ENCODE peak calls at places on chromosome 10, in five cellular contexts. L, N, Z, T and U are unnamed samples.

GRCh38 chr10:63976538-63976937 is 455.3 kb downstream of the REEP3 start:
- DNase-seq in L (no peak), T (peak), N (no peak), Z (peak), U (peak)

GRCh38 chr10:33109384-33109783 is 151.4 kb upstream of the ITGB1 start:
- DNase-seq in Z (no peak), T (no peak), N (no peak), L (no peak), U (no peak)

GRCh38 chr10:3666525-3667302 is 118.3 kb downstream of the KLF6 start:
- DNase-seq in N (no peak), L (no peak), T (no peak), Z (no peak), U (no peak)

GRCh38 chr10:74263996-74264395 is 113.0 kb downstream of the ADK start:
- DNase-seq in N (no peak), L (no peak), T (no peak), Z (no peak), U (no peak)

GRCh38 chr10:77702166-77702565 is 64.6 kb upstream of the KCNMA1 start:
- DNase-seq in T (no peak), L (no peak), Z (no peak), N (no peak), U (peak)

GRCh38 chr10:52542891-52543290 is 228.8 kb downstream of the DKK1 start:
- DNase-seq in Z (no peak), L (no peak), T (no peak), N (no peak), U (no peak)

GRCh38 chr10:73768881-73769280 is 13.0 kb upstream of the CHCHD1 start:
- DNase-seq in T (no peak), L (no peak), N (no peak), Z (no peak), U (peak)

GRCh38 chr10:70688828-70689227 is 16.5 kb downstream of the ADAMTS14 start:
- DNase-seq in Z (no peak), L (no peak), N (peak), T (no peak), U (no peak)

GRCh38 chr10:74738985-74739567 is 87.3 kb upstream of the KAT6B start:
- DNase-seq in T (no peak), Z (no peak), N (no peak), L (peak), U (peak)

GRCh38 chr10:77163670-77164348 is 473.8 kb downstream of the KCNMA1 start:
- DNase-seq in T (peak), N (no peak), L (no peak), Z (peak), U (no peak)

GRCh38 chr10:31864834-31865518 is 63.7 kb downstream of the ARHGAP12 start:
- DNase-seq in L (no peak), Z (no peak), N (no peak), T (no peak), U (no peak)

GRCh38 chr10:66844176-66844947 is 81.5 kb upstream of the LRRTM3 start:
- DNase-seq in N (no peak), T (no peak), Z (no peak), L (no peak), U (no peak)

GRCh38 chr10:130550952-130551674 is 414.9 kb downstream of the GLRX3 start:
- DNase-seq in L (no peak), T (no peak), Z (no peak), N (no peak), U (no peak)

GRCh38 chr10:28928484-28928883 is 251.2 kb downstream of the BAMBI start:
- DNase-seq in L (no peak), N (no peak), Z (no peak), T (no peak), U (no peak)

GRCh38 chr10:36086976-36087726 is 445.1 kb upstream of the FZD8 start:
- DNase-seq in Z (no peak), L (no peak), T (no peak), N (no peak), U (no peak)

GRCh38 chr10:110405401-110405800 is 92.3 kb upstream of the DUSP5 start:
- DNase-seq in Z (no peak), T (no peak), N (no peak), L (no peak), U (no peak)

GRCh38 chr10:131274133-131274880 is 37.2 kb downstream of the TCERG1L start:
- DNase-seq in L (no peak), T (no peak), Z (no peak), N (no peak), U (no peak)

GRCh38 chr10:24428410-24428782 is 219.5 kb downstream of the KIAA1217 start:
- DNase-seq in T (no peak), L (no peak), N (no peak), Z (no peak), U (no peak)

GRCh38 chr10:75294518-75294865 is 58.7 kb upstream of the COMTD1 start:
- DNase-seq in T (no peak), L (no peak), Z (no peak), N (peak), U (no peak)

GRCh38 chr10:86203162-86203905 is 163.3 kb downstream of the GRID1 start:
- DNase-seq in L (no peak), N (no peak), T (peak), Z (peak), U (peak)

GRCh38 chr10:8054498-8055407 is at the start of gene GATA3:
- DNase-seq in Z (peak), T (peak), N (peak), L (peak), U (peak)

GRCh38 chr10:11159543-11160215 is 142.0 kb downstream of the CELF2 start:
- DNase-seq in Z (no peak), N (no peak), L (no peak), T (no peak), U (no peak)

GRCh38 chr10:18325889-18326531 is 185.8 kb downstream of the CACNB2 start:
- DNase-seq in Z (no peak), N (no peak), T (no peak), L (no peak), U (no peak)

GRCh38 chr10:44723654-44724053 is 187.5 kb upstream of the TMEM72 start:
- DNase-seq in N (no peak), Z (no peak), T (no peak), L (no peak), U (no peak)

GRCh38 chr10:3907514-3907913 is 122.5 kb upstream of the KLF6 start:
- DNase-seq in L (no peak), Z (no peak), N (peak), T (no peak), U (no peak)

GRCh38 chr10:72084094-72084459 is 4.3 kb downstream of the SPOCK2 start:
- DNase-seq in N (no peak), T (no peak), L (no peak), Z (no peak), U (no peak)

GRCh38 chr10:7389844-7390243 is 21.0 kb downstream of the SFMBT2 start:
- DNase-seq in Z (no peak), T (no peak), L (no peak), N (no peak), U (no peak)

GRCh38 chr10:35770817-35771355 is 128.8 kb upstream of the FZD8 start:
- DNase-seq in Z (no peak), L (no peak), T (no peak), N (no peak), U (no peak)

GRCh38 chr10:112027881-112028280 is 155.7 kb downstream of the GPAM start:
- DNase-seq in Z (no peak), T (no peak), L (no peak), N (no peak), U (no peak)

GRCh38 chr10:112025228-112025627 is 158.3 kb downstream of the GPAM start:
- DNase-seq in L (no peak), N (no peak), T (no peak), Z (no peak), U (no peak)

GRCh38 chr10:112030431-112030830 is 153.1 kb downstream of the GPAM start:
- DNase-seq in L (no peak), T (no peak), N (no peak), Z (no peak), U (no peak)

GRCh38 chr10:112024079-112024478 is 159.5 kb downstream of the GPAM start:
- DNase-seq in L (no peak), N (no peak), Z (no peak), T (no peak), U (no peak)

DNA sequence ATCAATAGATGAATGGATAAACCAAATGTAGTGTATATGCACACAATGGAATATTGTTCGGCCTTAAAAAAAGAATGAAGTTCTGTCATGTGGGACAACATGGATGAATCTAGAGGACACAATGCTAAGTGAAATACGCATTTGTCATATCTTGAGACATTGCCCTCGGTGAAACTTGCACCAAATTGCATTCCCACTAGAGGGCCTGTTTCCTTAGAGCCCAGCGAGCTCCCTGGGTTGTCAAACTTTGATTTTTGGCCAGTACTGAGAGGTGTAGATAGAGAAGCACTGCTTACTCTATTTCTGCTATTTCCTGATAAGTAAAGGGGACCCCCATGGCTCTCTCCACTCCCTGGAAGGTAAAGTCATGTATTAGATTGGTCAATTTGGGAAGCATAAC is 157.1 kb downstream of the GPAM start:
- DNase-seq in L (no peak), N (no peak), T (no peak), Z (no peak), U (no peak)
- TF ChIP-seq CTCF in L (no peak), N (no peak), T (peak), Z (peak), U (no peak)

GRCh38 chr10:12322583-12323131 is 26.7 kb upstream of the CAMK1D start:
- DNase-seq in N (no peak), Z (no peak), L (no peak), T (peak), U (no peak)
- H3K4me3 ChIP-seq in N (no peak), Z (no peak), L (no peak), T (no peak), U (no peak)

GRCh38 chr10:87844837-87845623 is 18.3 kb downstream of the KLLN start:
- DNase-seq in Z (no peak), T (no peak), L (no peak), N (no peak), U (no peak)

GRCh38 chr10:87842220-87842641 is 21.1 kb downstream of the KLLN start:
- DNase-seq in N (no peak), Z (peak), L (no peak), T (no peak), U (no peak)

GRCh38 chr10:87841215-87841614 is 22.1 kb downstream of the KLLN start:
- DNase-seq in T (no peak), N (no peak), L (no peak), Z (no peak), U (no peak)

GRCh38 chr10:87843714-87844113 is 19.6 kb downstream of the KLLN start:
- DNase-seq in Z (no peak), L (no peak), N (no peak), T (no peak), U (no peak)

DNA sequence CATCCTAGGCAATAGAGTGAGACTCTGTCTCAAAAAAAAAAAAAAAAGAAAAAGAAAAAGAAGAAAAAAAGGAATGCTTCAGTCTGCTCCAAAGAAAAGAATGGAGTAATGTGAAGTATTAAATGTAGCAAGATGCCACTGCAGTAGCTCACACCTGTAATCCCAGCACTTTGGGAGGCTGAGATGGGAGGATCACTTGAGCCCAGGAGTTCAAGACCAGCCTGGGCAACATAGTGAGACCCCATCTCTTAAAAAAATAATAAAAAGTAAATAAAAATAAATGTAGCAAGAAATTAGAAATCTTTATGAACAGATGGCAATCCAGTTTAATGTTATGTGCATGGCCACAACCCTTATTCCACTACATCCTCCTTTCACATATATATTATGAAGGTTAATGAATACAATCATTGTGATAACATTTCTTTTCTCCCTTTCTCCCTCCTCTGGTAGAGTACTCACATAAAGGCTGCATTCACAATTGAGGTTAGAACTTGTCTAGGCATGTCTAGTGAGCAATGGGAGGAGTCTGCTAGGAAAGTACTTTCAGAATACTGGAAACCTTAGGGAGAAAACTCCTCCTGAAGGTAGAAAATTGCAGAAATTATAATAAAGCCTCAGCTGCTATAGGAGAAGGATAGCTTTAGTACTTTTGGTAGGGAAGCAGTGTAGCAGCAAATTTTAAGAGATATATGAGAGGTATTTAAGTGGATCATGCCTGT is 20.4 kb downstream of the KLLN start:
- DNase-seq in L (no peak), N (no peak), T (no peak), Z (no peak), U (no peak)
- TF ChIP-seq CTCF in L (no peak), N (no peak), T (no peak), Z (no peak), U (no peak)

DNA sequence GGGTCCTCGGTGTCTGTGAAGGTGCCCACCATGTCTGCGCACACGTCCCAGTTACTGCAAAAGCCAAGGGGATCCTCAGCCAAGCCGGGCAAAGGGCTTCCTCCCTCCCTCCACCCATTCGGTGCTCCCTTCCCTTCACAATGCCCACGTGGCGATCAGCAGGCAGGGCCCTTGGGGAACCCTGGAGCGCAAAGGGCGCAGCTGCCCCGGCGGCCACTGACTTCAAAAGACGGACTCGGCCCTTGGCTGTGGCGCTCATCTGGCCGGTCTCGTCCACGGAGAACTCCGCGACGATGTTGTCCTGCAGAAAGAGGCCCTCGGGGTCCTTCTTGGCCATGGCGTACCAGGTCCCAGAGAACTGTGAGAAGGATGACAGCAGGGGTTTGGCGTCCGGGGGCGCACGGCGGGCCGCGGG is 582 bp downstream of the RBP4 start:
- DNase-seq in L (no peak), Z (no peak), T (peak), N (no peak), U (no peak)
- H3K4me3 ChIP-seq in L (no peak), Z (no peak), T (peak), N (peak), U (no peak)

DNA sequence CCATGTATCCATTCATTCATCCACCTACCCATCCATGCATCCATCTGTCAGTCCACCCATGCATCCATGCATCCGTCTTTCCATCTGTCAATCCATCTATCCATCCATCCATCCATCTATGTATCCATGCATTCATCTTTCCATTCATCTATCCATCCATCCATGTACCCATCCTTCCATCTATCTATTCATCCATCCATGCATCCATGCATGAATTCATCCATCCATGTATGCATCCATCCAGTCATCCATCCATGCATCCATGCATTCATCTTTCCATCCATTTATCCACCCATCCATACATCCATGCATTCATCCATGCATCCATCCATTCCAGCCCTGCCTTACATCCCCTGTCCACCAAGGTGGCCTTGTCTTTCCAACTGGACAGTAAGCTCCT is 45.7 kb downstream of the SORCS3 start:
- DNase-seq in N (no peak), L (no peak), T (no peak), Z (no peak), U (no peak)
- TF ChIP-seq CTCF in N (no peak), L (no peak), T (no peak), Z (no peak), U (no peak)

GRCh38 chr10:118642228-118642627 is 46.8 kb upstream of the PRLHR start:
- DNase-seq in L (no peak), T (no peak), N (no peak), Z (no peak), U (no peak)
- H3K4me3 ChIP-seq in L (no peak), T (no peak), N (no peak), Z (no peak), U (no peak)

DNA sequence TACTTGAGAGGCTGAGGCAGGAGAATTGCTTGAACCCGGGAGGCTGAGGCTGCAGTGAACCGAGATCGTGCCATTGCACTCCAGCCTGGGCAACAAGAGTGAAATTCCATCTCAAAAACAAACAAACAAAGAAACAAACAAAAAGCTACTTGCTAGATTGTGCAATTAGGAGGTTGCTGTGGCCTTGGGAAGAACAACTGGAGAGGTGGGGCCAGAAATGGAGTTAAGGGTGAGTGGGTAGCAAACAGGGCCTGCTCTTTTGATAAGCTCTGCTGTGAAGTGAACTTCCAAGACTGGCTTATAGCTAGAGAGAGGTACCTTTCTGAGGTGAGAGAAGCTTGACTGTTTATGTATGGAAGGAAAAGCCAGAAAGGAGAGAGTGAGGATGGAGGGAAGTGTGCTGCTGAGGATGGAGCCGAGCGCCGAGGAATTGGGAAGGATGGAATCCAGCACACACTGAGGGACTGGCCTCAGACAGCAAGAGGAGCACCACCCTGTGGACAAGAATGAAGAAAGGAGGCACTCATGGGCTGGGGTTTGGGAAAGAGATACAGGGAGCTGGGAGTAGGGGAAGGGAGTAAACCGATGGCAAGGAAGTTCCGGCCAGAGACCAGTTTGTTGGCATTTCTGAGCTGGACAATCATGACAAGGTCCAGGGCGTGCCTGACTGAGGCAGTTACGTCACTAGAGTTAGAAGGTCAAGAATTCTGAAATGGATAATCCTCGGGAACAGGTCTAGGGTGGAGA is 7.0 kb upstream of the RPEL1 start:
- DNase-seq in T (no peak), L (no peak), N (no peak), Z (peak), U (no peak)
- TF ChIP-seq CTCF in T (peak), L (no peak), N (peak), Z (peak), U (no peak)

GRCh38 chr10:87868277-87868676 is 4.9 kb downstream of the PTEN start:
- DNase-seq in N (no peak), T (no peak), Z (no peak), L (no peak), U (no peak)
- H3K4me3 ChIP-seq in N (peak), T (peak), Z (peak), L (peak), U (peak)

DNA sequence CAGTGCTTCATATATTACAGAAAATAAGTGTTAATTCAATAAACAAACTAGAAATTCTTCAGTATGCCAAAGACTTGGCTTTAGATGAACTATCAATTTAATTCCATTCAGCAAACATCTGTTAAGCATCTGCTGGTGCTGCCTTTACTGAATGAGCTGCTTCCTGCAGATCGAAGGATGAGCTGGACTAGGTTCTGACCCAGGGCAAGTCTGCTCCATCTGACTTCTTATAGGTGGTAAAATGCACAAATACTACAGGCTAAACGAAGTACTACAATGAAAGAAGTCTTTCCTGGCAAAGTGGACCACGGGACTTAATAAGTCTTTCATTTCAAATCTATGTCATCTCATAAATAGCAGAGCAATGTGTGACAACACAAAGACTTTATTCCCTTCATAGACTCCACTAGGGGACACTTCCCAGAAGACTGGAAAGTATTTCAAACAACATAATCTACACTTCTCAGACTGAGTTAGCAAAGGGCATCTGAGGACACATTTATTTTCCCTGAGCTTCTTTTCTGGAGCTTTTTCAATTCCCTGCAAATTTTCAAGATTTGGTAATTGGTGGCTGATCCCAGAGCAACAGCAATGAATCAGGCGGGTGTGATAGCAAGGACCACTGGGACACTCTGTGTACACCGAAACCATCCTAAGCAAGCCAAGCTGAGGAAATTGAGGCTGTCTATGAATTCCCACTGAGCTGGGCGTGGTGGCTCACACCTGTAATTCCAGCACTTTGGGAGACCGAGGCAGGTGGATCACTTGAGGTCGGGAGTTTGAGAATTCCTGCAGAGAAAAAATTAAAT is 108.9 kb upstream of the FRMD4A start:
- DNase-seq in L (no peak), Z (no peak), N (no peak), T (no peak), U (no peak)
- TF ChIP-seq CTCF in L (no peak), Z (no peak), N (no peak), T (no peak), U (no peak)

GRCh38 chr10:78771215-78771614 is 297.6 kb upstream of the ZMIZ1 start:
- DNase-seq in N (no peak), L (no peak), Z (no peak), T (no peak), U (no peak)
- H3K4me3 ChIP-seq in N (no peak), L (no peak), Z (no peak), T (no peak), U (no peak)